ENCODE peak calls at places on chromosomes 13 and 19, in five cellular contexts. O is left cardiac atrium; E is activated CD4-positive, alpha-beta T cell treated with anti-CD3 and anti-CD28 coated beads, Interleukin-2, amount 50 U/mL, for 1 hour; Z is HT-29; D is amniotic stem cell. W is an unnamed sample.

GRCh38 chr19:45395524-45396388 is 9.1 kb downstream of the PPP1R13L start:
- DNase-seq in O (no peak), E (no peak), D (no peak), Z (no peak), W (no peak)

GRCh38 chr13:32473650-32474049 is 45.7 kb upstream of the N4BP2L1 start:
- DNase-seq in Z (no peak), E (no peak), D (no peak), O (no peak), W (no peak)

GRCh38 chr13:110726726-110727125 is 13.2 kb downstream of the ING1 start:
- DNase-seq in E (peak; percentile 29), Z (no peak), O (no peak), D (no peak), W (no peak)

GRCh38 chr13:70054572-70054971 is 53.1 kb upstream of the ATXN8OS start:
- DNase-seq in E (no peak), Z (no peak), D (no peak), O (no peak), W (no peak)

GRCh38 chr19:18293642-18294466 is 12.4 kb upstream of the JUND start:
- DNase-seq in D (no peak), O (peak; percentile 22), E (no peak), Z (no peak), W (no peak)

GRCh38 chr13:30862707-30863106 is 43.4 kb upstream of the MEDAG start:
- DNase-seq in O (peak; percentile 75), Z (no peak), E (no peak), D (no peak), W (peak; percentile 77)

GRCh38 chr13:102983496-102983895 is 82.7 kb downstream of the SLC10A2 start:
- DNase-seq in Z (peak; percentile 21), E (no peak), O (no peak), D (peak; percentile 12), W (no peak)

GRCh38 chr13:24264976-24265375 is 44.4 kb upstream of the C1QTNF9 start:
- DNase-seq in Z (no peak), O (no peak), D (no peak), E (peak; percentile 79), W (no peak)

GRCh38 chr13:114096811-114097503 is 35.5 kb downstream of the RASA3 start:
- DNase-seq in Z (no peak), D (no peak), O (peak; percentile 17), E (no peak), W (no peak)

GRCh38 chr13:20136781-20137703 is 23.8 kb downstream of the GJA3 start:
- DNase-seq in D (no peak), E (peak; percentile 27), O (no peak), Z (peak; percentile 69), W (no peak)

GRCh38 chr13:31639443-31640163 is 99.7 kb upstream of the RXFP2 start:
- DNase-seq in Z (no peak), O (no peak), E (no peak), D (no peak), W (no peak)

GRCh38 chr19:39109641-39110040 is 15.9 kb upstream of the PAK4 start:
- DNase-seq in D (no peak), E (no peak), Z (no peak), O (no peak), W (no peak)

GRCh38 chr13:24625324-24625723 is 54.9 kb upstream of the ATP12A start:
- DNase-seq in O (no peak), Z (peak; percentile 28), E (no peak), D (no peak), W (no peak)

GRCh38 chr13:58953638-58954037 is 1210.1 kb downstream of the DIAPH3 start:
- DNase-seq in Z (no peak), O (no peak), E (no peak), D (no peak), W (no peak)

GRCh38 chr13:28568286-28568685 is 73.4 kb upstream of the FLT1 start:
- DNase-seq in Z (peak; percentile 50), D (no peak), E (no peak), O (peak; percentile 76), W (peak; percentile 82)

GRCh38 chr19:34502582-34503545 is 21.3 kb downstream of the WTIP start:
- DNase-seq in D (no peak), O (no peak), E (no peak), Z (no peak), W (no peak)

GRCh38 chr13:95564948-95565347 is 12.4 kb downstream of the CLDN10 start:
- DNase-seq in D (peak; percentile 3), O (no peak), E (no peak), Z (no peak), W (no peak)

GRCh38 chr13:73835138-73835721 is 299.0 kb downstream of the KLF12 start:
- DNase-seq in E (no peak), O (no peak), D (no peak), Z (peak; percentile 82), W (no peak)

GRCh38 chr13:108728370-108728769 is 99.0 kb downstream of the MYO16 start:
- DNase-seq in D (no peak), Z (peak; percentile 58), E (no peak), O (no peak), W (no peak)

GRCh38 chr19:12840091-12841079 is 2.1 kb downstream of the MAST1 start:
- DNase-seq in O (peak; percentile 64), D (peak; percentile 15), Z (peak; percentile 73), E (peak; percentile 32), W (peak; percentile 50)

GRCh38 chr19:4811328-4812131 is 20.0 kb downstream of the TICAM1 start:
- DNase-seq in E (peak; percentile 92), D (no peak), Z (peak; percentile 77), O (peak; percentile 85), W (peak; percentile 90)

GRCh38 chr19:7988307-7988706 is 17.1 kb downstream of the ELAVL1 start:
- DNase-seq in O (no peak), E (no peak), D (no peak), Z (no peak), W (no peak)

GRCh38 chr13:113001251-113002140 is 32.5 kb downstream of the MCF2L start:
- DNase-seq in Z (peak; percentile 87), E (no peak), O (peak; percentile 38), D (no peak), W (peak; percentile 63)

GRCh38 chr19:45451181-45451849 is 16.5 kb upstream of the FOSB start:
- DNase-seq in D (no peak), O (no peak), E (peak; percentile 50), Z (peak; percentile 80), W (peak; percentile 44)

GRCh38 chr13:103883152-103883551 is 816.9 kb upstream of the SLC10A2 start:
- DNase-seq in Z (peak; percentile 98), E (no peak), D (peak; percentile 94), O (peak; percentile 86), W (peak; percentile 88)

GRCh38 chr19:3302755-3303154 is 63.6 kb upstream of the NFIC start:
- DNase-seq in Z (peak; percentile 19), E (no peak), O (no peak), D (no peak), W (no peak)

GRCh38 chr19:10568444-10568825 is 344 bp downstream of the CDKN2D start:
- DNase-seq in O (no peak), E (peak; percentile 58), Z (no peak), D (no peak), W (no peak)

GRCh38 chr19:6868341-6868740 is 19.0 kb upstream of the ADGRE1 start:
- DNase-seq in D (no peak), O (peak; percentile 31), E (no peak), Z (no peak), W (no peak)

GRCh38 chr13:112619730-112620639 is 32.0 kb upstream of the TUBGCP3 start:
- DNase-seq in Z (peak; percentile 37), O (no peak), E (no peak), D (no peak), W (peak; percentile 55)

GRCh38 chr19:7072541-7072940 is 3.0 kb downstream of the ZNF557 start:
- DNase-seq in Z (no peak), E (no peak), D (no peak), O (no peak), W (no peak)

GRCh38 chr13:77737583-77738200 is 40.2 kb downstream of the SLAIN1 start:
- DNase-seq in O (no peak), E (no peak), Z (no peak), D (no peak), W (no peak)

GRCh38 chr13:39897636-39898035 is 242.2 kb downstream of the COG6 start:
- DNase-seq in Z (no peak), D (no peak), O (no peak), E (no peak), W (no peak)

GRCh38 chr13:52980695-52981094 is 47.9 kb upstream of the OLFM4 start:
- DNase-seq in D (no peak), Z (no peak), E (no peak), O (no peak), W (no peak)

GRCh38 chr13:27961227-27962085 is 7.7 kb downstream of the CDX2 start:
- DNase-seq in Z (no peak), D (no peak), O (no peak), E (no peak), W (no peak)

GRCh38 chr13:106197506-106197905 is 338.0 kb downstream of the EFNB2 start:
- DNase-seq in D (no peak), Z (no peak), E (no peak), O (no peak), W (no peak)

GRCh38 chr13:23778879-23779278 is 110.3 kb downstream of the MIPEP start:
- DNase-seq in Z (no peak), D (no peak), O (no peak), E (no peak), W (no peak)

GRCh38 chr13:41365636-41366035 is 54.6 kb downstream of the NAA16 start:
- DNase-seq in Z (no peak), O (no peak), E (no peak), D (no peak), W (no peak)

GRCh38 chr13:37134411-37135041 is 29.1 kb upstream of the CSNK1A1L start:
- DNase-seq in O (no peak), Z (no peak), D (no peak), E (no peak), W (no peak)

GRCh38 chr13:97141564-97142005 is 80.5 kb upstream of the MBNL2 start:
- DNase-seq in E (no peak), Z (peak; percentile 99), D (peak; percentile 70), O (no peak), W (no peak)

W was measured in left ventricle myocardium superior.